ENCODE peak calls at places on chromosomes 12 and 14, in four cellular contexts. One of them, this sample, is unnamed. For H3K4me1, the result is how much of the 10 kb centered on the place peaks cover.

GRCh38 chr14:65631040-65631439 is 218.5 kb downstream of the FUT8 start:
- DNase-seq in adrenal gland: no peak
- DNase-seq in transverse colon: no peak
- DNase-seq in psoas muscle: no peak
- DNase-seq in this sample: no peak

GRCh38 chr12:18340796-18341195 is 79.5 kb downstream of the PIK3C2G start:
- DNase-seq in adrenal gland: no peak
- DNase-seq in transverse colon: no peak
- DNase-seq in psoas muscle: no peak
- DNase-seq in this sample: no peak

GRCh38 chr12:1536817-1537216 is 57.6 kb downstream of the FBXL14 start:
- DNase-seq in adrenal gland: no peak
- DNase-seq in transverse colon: no peak
- DNase-seq in psoas muscle: no peak
- DNase-seq in this sample: no peak

GRCh38 chr14:71266994-71267636 is 359.9 kb downstream of the PCNX1 start:
- DNase-seq in adrenal gland: no peak
- DNase-seq in transverse colon: no peak
- DNase-seq in psoas muscle: no peak
- DNase-seq in this sample: no peak

GRCh38 chr14:92524603-92525185 is 11.1 kb downstream of the RIN3 start:
- DNase-seq in adrenal gland: no peak
- DNase-seq in transverse colon: no peak
- DNase-seq in psoas muscle: no peak
- DNase-seq in this sample: no peak

GRCh38 chr12:49567302-49567610 is 686 bp downstream of the MCRS1 start:
- DNase-seq in adrenal gland: no peak
- DNase-seq in transverse colon: no peak
- DNase-seq in psoas muscle: no peak
- DNase-seq in this sample: no peak

GRCh38 chr12:6471992-6472366 is 1.5 kb upstream of the VAMP1 start:
- DNase-seq in adrenal gland: no peak
- DNase-seq in transverse colon: no peak
- DNase-seq in psoas muscle: no peak
- DNase-seq in this sample: no peak

GRCh38 chr12:25957898-25958253 is 606 bp upstream of the RASSF8 start:
- DNase-seq in adrenal gland: peak
- DNase-seq in transverse colon: no peak
- DNase-seq in psoas muscle: no peak
- DNase-seq in this sample: peak

GRCh38 chr14:53982546-53982945 is 25.9 kb upstream of the BMP4 start:
- DNase-seq in adrenal gland: no peak
- DNase-seq in transverse colon: no peak
- DNase-seq in psoas muscle: no peak
- DNase-seq in this sample: no peak

GRCh38 chr14:52348796-52349195 is 34.7 kb downstream of the PTGER2 start:
- DNase-seq in adrenal gland: no peak
- DNase-seq in transverse colon: no peak
- DNase-seq in psoas muscle: no peak
- DNase-seq in this sample: no peak
- H3K4me1 ChIP-seq in adrenal gland: under half
- H3K4me1 ChIP-seq in transverse colon: under half
- H3K4me1 ChIP-seq in psoas muscle: under half
- H3K4me1 ChIP-seq in this sample: under half

GRCh38 chr12:40312196-40312595 is 87.4 kb downstream of the LRRK2 start:
- DNase-seq in adrenal gland: no peak
- DNase-seq in transverse colon: no peak
- DNase-seq in psoas muscle: no peak
- DNase-seq in this sample: no peak

GRCh38 chr12:40315375-40315774 is 90.6 kb downstream of the LRRK2 start:
- DNase-seq in adrenal gland: no peak
- DNase-seq in transverse colon: no peak
- DNase-seq in psoas muscle: no peak
- DNase-seq in this sample: no peak

GRCh38 chr12:40312982-40313576 is 88.3 kb downstream of the LRRK2 start:
- DNase-seq in adrenal gland: no peak
- DNase-seq in transverse colon: no peak
- DNase-seq in psoas muscle: no peak
- DNase-seq in this sample: no peak

GRCh38 chr12:40313928-40314327 is 89.1 kb downstream of the LRRK2 start:
- DNase-seq in adrenal gland: no peak
- DNase-seq in transverse colon: no peak
- DNase-seq in psoas muscle: no peak
- DNase-seq in this sample: no peak

DNA sequence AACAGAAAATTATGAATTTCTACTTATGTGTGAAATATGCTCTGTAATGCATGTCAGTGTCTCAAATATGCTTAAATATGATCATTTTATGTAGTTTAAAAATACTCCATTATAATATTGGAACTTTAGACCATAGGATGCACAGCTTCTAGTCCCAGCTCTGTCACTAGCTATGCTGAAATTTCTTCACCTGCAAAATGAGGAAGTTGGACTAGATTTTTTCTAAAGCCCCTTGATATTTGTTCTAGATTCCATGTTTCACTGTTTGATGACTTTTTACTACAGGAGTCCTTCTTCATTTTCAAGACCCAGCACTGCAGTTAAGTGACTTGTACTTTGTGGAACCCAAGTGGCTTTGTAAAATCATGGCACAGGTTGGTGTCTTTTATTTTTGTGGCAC is 90.1 kb downstream of the LRRK2 start:
- DNase-seq in adrenal gland: no peak
- DNase-seq in transverse colon: no peak
- DNase-seq in psoas muscle: no peak
- DNase-seq in this sample: no peak
- H3K4me1 ChIP-seq in adrenal gland: under half
- H3K4me1 ChIP-seq in transverse colon: under half
- H3K4me1 ChIP-seq in psoas muscle: under half
- H3K4me1 ChIP-seq in this sample: under half

DNA sequence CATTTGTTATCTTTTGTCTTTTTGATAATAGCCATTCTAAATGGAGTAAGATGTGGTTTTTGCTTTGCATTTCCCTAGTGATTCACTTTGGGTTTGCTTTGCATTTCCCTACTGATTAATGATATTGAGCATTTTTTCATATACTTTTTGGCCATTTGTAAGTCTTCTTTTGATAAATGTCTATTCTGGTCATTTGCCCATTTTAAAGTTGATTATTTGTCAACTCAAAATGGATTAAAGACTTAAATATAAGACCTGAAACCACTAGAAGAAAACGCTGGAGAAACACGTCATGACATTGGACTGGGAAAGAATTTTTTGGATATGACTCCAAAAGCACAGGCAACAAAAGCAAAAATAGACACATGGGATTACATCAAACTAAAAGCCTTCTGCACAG is 148.0 kb downstream of the APAF1 start:
- DNase-seq in adrenal gland: no peak
- DNase-seq in transverse colon: no peak
- DNase-seq in psoas muscle: no peak
- DNase-seq in this sample: no peak
- H3K4me1 ChIP-seq in adrenal gland: under half
- H3K4me1 ChIP-seq in transverse colon: under half
- H3K4me1 ChIP-seq in psoas muscle: under half
- H3K4me1 ChIP-seq in this sample: under half

DNA sequence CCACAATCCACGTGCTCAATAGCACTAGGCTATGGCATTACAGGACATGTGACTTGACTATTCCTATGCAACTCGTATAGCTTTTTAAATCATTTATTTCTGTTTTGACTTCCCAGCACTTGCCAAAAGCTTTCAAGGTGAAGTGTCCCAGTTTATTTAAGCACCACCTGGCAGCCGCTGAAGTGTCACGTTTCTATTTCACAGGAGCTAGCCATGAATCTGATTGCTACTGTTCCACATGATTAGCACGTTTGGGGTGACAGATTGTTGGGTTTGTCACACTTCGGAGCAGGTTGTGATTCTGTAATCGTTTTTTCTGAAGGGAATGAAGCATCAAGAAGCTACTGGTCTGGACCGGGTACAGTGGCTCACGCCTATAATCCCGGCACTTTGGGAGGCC is 39.9 kb upstream of the BICDL1 start:
- DNase-seq in adrenal gland: no peak
- DNase-seq in transverse colon: no peak
- DNase-seq in psoas muscle: no peak
- DNase-seq in this sample: no peak
- H3K4me1 ChIP-seq in adrenal gland: under half
- H3K4me1 ChIP-seq in transverse colon: under half
- H3K4me1 ChIP-seq in psoas muscle: under half
- H3K4me1 ChIP-seq in this sample: under half

GRCh38 chr12:104499207-104499606 is 42.5 kb downstream of the CHST11 start:
- DNase-seq in adrenal gland: no peak
- DNase-seq in transverse colon: no peak
- DNase-seq in psoas muscle: no peak
- DNase-seq in this sample: no peak
- H3K4me1 ChIP-seq in adrenal gland: under half
- H3K4me1 ChIP-seq in transverse colon: under half
- H3K4me1 ChIP-seq in psoas muscle: under half
- H3K4me1 ChIP-seq in this sample: under half

DNA sequence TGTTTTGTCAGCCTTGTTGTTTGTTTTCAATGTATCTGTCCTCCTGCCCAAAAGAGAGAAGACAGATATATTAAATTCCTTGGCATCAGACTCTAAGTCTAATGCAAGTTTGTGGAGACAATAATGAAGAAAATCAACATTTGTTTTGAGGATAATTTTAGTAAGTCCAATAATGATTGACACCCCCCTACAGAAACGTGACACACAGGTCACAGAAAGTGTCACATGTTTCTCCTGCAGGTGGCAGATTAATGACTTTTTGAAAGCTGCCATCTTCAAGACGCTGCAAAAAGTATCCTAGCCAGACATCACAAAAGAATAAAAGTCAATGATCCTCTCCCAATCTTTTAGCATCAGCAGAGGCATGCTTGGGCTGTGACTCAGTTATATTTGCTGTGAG is 378.8 kb upstream of the TMPO start:
- DNase-seq in adrenal gland: no peak
- DNase-seq in transverse colon: no peak
- DNase-seq in psoas muscle: no peak
- DNase-seq in this sample: no peak
- H3K4me1 ChIP-seq in adrenal gland: under half
- H3K4me1 ChIP-seq in transverse colon: under half
- H3K4me1 ChIP-seq in psoas muscle: under half
- H3K4me1 ChIP-seq in this sample: under half

DNA sequence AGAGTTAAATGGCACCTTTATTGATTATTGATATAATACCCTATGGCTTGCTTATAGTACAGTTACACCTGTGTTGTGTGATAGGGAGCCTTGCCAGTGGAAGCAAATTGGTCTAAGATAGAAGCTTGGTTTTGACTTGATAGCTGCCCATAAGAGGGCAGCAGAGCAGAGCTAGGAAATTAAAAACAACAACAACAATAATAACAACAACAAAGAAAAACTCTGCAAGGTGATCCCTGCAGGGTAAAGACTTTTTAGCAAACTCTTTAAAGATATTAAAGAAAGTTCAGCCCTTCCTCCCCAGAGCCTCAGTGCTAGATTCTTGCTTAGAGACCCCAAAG is 18.0 kb upstream of the RNASE10 start:
- DNase-seq in adrenal gland: no peak
- DNase-seq in transverse colon: no peak
- DNase-seq in psoas muscle: no peak
- DNase-seq in this sample: no peak
- H3K4me1 ChIP-seq in adrenal gland: under half
- H3K4me1 ChIP-seq in transverse colon: under half
- H3K4me1 ChIP-seq in psoas muscle: under half
- H3K4me1 ChIP-seq in this sample: under half